ENCODE peak calls at places on chromosome X, in six cellular contexts. One of them, this sample, is unnamed.

GRCh38 chrX:108537005-108537404 is 97.4 kb downstream of the COL4A5 start:
- DNase-seq in natural killer cell: no peak
- DNase-seq in HepG2: peak; percentile 22
- DNase-seq in foreskin fibroblast: peak; percentile 14
- DNase-seq in A549: peak; percentile 47
- DNase-seq in endothelial cell: peak; percentile 24
- DNase-seq in this sample: no peak

GRCh38 chrX:129726307-129727111 is 12.3 kb upstream of the XPNPEP2 start:
- DNase-seq in natural killer cell: no peak
- DNase-seq in HepG2: peak; percentile 21
- DNase-seq in foreskin fibroblast: peak; percentile 43
- DNase-seq in A549: peak; percentile 63
- DNase-seq in endothelial cell: peak; percentile 69
- DNase-seq in this sample: peak; percentile 36

GRCh38 chrX:22760513-22761057 is 239.2 kb upstream of the DDX53 start:
- DNase-seq in natural killer cell: no peak
- DNase-seq in HepG2: no peak
- DNase-seq in foreskin fibroblast: no peak
- DNase-seq in A549: no peak
- DNase-seq in endothelial cell: no peak
- DNase-seq in this sample: no peak

GRCh38 chrX:111098874-111099273 is 2.9 kb downstream of the PAK3 start:
- DNase-seq in natural killer cell: peak; percentile 16
- DNase-seq in HepG2: peak; percentile 1
- DNase-seq in foreskin fibroblast: no peak
- DNase-seq in A549: peak; percentile 47
- DNase-seq in endothelial cell: peak; percentile 62
- DNase-seq in this sample: peak; percentile 73

GRCh38 chrX:109936114-109936513 is 66.8 kb upstream of the TMEM164 start:
- DNase-seq in natural killer cell: no peak
- DNase-seq in HepG2: no peak
- DNase-seq in foreskin fibroblast: peak; percentile 40
- DNase-seq in A549: no peak
- DNase-seq in endothelial cell: no peak
- DNase-seq in this sample: no peak

GRCh38 chrX:40300286-40300890 is 202.6 kb upstream of the BCOR start:
- DNase-seq in natural killer cell: no peak
- DNase-seq in HepG2: peak; percentile 3
- DNase-seq in foreskin fibroblast: no peak
- DNase-seq in A549: no peak
- DNase-seq in endothelial cell: no peak
- DNase-seq in this sample: no peak

GRCh38 chrX:83916525-83916924 is 55.6 kb downstream of the CYLC1 start:
- DNase-seq in natural killer cell: no peak
- DNase-seq in HepG2: no peak
- DNase-seq in foreskin fibroblast: no peak
- DNase-seq in A549: peak; percentile 8
- DNase-seq in endothelial cell: peak; percentile 24
- DNase-seq in this sample: no peak

GRCh38 chrX:133966199-133966598 is 19.2 kb downstream of the GPC3 start:
- DNase-seq in natural killer cell: no peak
- DNase-seq in HepG2: no peak
- DNase-seq in foreskin fibroblast: no peak
- DNase-seq in A549: no peak
- DNase-seq in endothelial cell: no peak
- DNase-seq in this sample: no peak

GRCh38 chrX:114717921-114718320 is 134.0 kb downstream of the HTR2C start:
- DNase-seq in natural killer cell: no peak
- DNase-seq in HepG2: no peak
- DNase-seq in foreskin fibroblast: no peak
- DNase-seq in A549: peak; percentile 2
- DNase-seq in endothelial cell: no peak
- DNase-seq in this sample: peak; percentile 17

DNA sequence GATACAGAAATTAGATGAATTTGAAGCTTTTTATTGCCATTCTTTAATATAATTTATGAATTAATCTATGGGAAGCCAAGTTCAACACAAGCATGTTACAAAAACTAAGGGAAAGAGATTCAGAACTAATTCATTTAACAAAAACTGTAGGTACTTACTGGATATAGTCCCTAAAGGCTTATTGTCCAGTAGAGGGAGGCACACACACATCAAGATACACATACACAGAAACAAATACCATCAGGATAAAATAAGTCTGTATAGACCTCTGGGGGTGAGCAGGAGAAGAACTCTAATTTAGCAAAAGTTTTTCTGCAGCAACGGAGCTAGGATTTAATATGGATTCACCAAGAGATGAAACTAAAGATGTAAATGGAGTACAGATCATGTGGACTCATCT is 83.0 kb upstream of the IL13RA1 start:
- DNase-seq in natural killer cell: no peak
- DNase-seq in HepG2: peak; percentile 54
- DNase-seq in foreskin fibroblast: peak; percentile 26
- DNase-seq in A549: peak; percentile 72
- DNase-seq in endothelial cell: no peak
- DNase-seq in this sample: no peak
- TF ChIP-seq CTCF in natural killer cell: no peak
- TF ChIP-seq CTCF in HepG2: peak; percentile 58
- TF ChIP-seq CTCF in foreskin fibroblast: no peak
- TF ChIP-seq CTCF in A549: peak; percentile 69
- TF ChIP-seq CTCF in endothelial cell: peak; percentile 23
- TF ChIP-seq CTCF in this sample: peak; percentile 47

DNA sequence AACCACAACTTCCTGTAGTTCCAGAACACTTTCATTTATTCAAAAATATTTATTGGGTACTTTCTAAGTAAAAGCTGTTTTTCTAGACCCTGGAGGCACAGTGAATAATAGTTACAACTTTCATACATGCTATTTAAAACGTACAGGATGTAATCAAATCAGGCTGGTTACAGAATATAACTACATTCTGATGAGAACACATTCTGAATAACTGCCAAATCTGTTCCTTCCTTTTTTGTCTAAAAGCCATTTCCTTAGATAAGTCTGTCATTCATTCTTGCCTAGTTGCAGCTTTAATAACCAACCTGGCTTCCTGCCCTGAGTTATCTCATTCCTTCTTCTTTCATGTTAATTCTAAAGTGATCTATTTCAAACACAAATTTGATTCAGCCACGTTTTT is 189.6 kb upstream of the ITM2A start:
- DNase-seq in natural killer cell: no peak
- DNase-seq in HepG2: no peak
- DNase-seq in foreskin fibroblast: no peak
- DNase-seq in A549: no peak
- DNase-seq in endothelial cell: no peak
- DNase-seq in this sample: no peak
- TF ChIP-seq CTCF in natural killer cell: no peak
- TF ChIP-seq CTCF in HepG2: no peak
- TF ChIP-seq CTCF in foreskin fibroblast: no peak
- TF ChIP-seq CTCF in A549: no peak
- TF ChIP-seq CTCF in endothelial cell: no peak
- TF ChIP-seq CTCF in this sample: no peak

DNA sequence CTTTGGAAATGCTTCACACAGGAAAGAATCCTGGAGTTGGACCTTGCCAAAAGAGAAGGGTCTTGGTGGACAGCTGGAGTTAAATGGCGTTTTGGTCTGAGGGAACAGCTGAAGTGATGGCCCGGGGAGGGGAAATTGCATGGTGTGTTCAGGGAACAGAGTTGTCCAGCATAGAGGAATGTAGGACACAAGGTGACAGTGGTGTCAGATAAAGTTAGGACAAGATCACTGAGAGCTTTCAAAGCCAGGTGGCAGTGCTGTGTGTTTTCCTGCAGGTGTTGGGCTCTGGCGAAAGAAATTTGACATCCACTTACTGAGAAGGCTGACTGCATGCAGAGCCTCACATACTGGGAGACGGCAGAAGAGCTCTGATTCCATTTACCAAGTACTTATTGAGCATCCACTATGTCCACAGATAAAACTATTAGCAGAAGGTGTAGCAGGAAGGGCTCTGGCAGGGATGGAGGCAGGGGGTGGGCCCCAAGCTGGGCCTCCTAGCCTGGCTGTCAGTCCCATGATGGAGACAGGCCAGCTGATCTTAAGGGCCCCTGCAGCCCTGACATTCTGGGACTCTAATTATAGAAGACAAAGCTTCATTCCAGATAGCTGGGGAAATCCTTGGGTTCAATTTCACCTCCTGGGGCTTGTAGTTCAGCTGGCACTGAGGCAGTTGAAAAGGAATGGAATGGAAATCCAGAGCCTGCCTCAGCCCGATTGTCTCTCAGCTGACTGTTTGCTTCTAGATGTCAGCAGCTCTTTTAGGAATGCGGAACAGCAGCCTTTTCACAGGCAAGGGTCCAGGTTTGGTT is 150.2 kb upstream of the MAMLD1 start:
- DNase-seq in natural killer cell: no peak
- DNase-seq in HepG2: no peak
- DNase-seq in foreskin fibroblast: no peak
- DNase-seq in A549: no peak
- DNase-seq in endothelial cell: peak; percentile 3
- DNase-seq in this sample: no peak
- TF ChIP-seq CTCF in natural killer cell: no peak
- TF ChIP-seq CTCF in HepG2: peak; percentile 40
- TF ChIP-seq CTCF in foreskin fibroblast: no peak
- TF ChIP-seq CTCF in A549: no peak
- TF ChIP-seq CTCF in endothelial cell: no peak
- TF ChIP-seq CTCF in this sample: no peak

GRCh38 chrX:107324493-107325310 is 118.3 kb downstream of the DNAAF6 start:
- DNase-seq in natural killer cell: no peak
- DNase-seq in HepG2: no peak
- DNase-seq in foreskin fibroblast: peak; percentile 0
- DNase-seq in A549: peak; percentile 41
- DNase-seq in endothelial cell: peak; percentile 76
- DNase-seq in this sample: peak; percentile 80
- TF ChIP-seq CTCF in natural killer cell: no peak
- TF ChIP-seq CTCF in HepG2: peak; percentile 22
- TF ChIP-seq CTCF in foreskin fibroblast: no peak
- TF ChIP-seq CTCF in A549: peak; percentile 47
- TF ChIP-seq CTCF in endothelial cell: no peak
- TF ChIP-seq CTCF in this sample: peak; percentile 38

GRCh38 chrX:56368962-56369361 is 136.8 kb downstream of the KLF8 start:
- DNase-seq in natural killer cell: no peak
- DNase-seq in HepG2: no peak
- DNase-seq in foreskin fibroblast: no peak
- DNase-seq in A549: no peak
- DNase-seq in endothelial cell: no peak
- DNase-seq in this sample: no peak

GRCh38 chrX:56366901-56367300 is 134.7 kb downstream of the KLF8 start:
- DNase-seq in natural killer cell: no peak
- DNase-seq in HepG2: no peak
- DNase-seq in foreskin fibroblast: no peak
- DNase-seq in A549: no peak
- DNase-seq in endothelial cell: no peak
- DNase-seq in this sample: no peak
- TF ChIP-seq CTCF in natural killer cell: no peak
- TF ChIP-seq CTCF in HepG2: no peak
- TF ChIP-seq CTCF in foreskin fibroblast: no peak
- TF ChIP-seq CTCF in A549: no peak
- TF ChIP-seq CTCF in endothelial cell: no peak
- TF ChIP-seq CTCF in this sample: no peak

GRCh38 chrX:53190363-53190960 is 34.5 kb downstream of the KDM5C start:
- DNase-seq in natural killer cell: no peak
- DNase-seq in HepG2: no peak
- DNase-seq in foreskin fibroblast: no peak
- DNase-seq in A549: no peak
- DNase-seq in endothelial cell: peak; percentile 9
- DNase-seq in this sample: no peak
- TF ChIP-seq CTCF in natural killer cell: no peak
- TF ChIP-seq CTCF in HepG2: peak; percentile 21
- TF ChIP-seq CTCF in foreskin fibroblast: no peak
- TF ChIP-seq CTCF in A549: peak; percentile 13
- TF ChIP-seq CTCF in endothelial cell: no peak
- TF ChIP-seq CTCF in this sample: no peak

DNA sequence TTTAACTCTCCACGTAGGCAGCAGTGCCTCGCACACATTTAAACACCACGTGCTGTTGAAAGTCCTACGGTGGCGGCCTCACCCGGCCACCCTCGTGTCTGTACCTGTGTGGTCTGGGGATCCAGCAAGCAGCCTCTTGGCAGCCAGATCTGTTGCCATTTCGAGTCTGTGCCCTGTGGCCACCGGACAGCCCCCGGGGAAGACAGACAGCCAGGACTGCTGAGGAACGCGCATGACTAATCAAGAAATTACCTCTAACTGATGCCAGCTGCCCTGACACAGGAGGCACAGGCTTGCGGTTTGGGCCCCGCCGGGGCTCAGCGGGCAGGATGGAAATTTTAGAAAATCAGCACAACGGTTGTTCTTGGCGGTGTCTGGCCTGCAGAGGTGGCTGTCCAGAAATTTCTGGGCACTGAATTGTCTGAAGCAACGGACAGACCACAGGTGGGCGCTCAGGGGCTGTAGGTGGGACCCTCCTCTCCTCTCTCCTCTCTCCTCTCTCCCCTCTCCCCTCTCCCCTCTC is 15.6 kb upstream of the ASMTL start:
- DNase-seq in natural killer cell: peak; percentile 73
- DNase-seq in HepG2: no peak
- DNase-seq in foreskin fibroblast: peak; percentile 44
- DNase-seq in A549: peak; percentile 52
- DNase-seq in endothelial cell: no peak
- DNase-seq in this sample: peak; percentile 4
- TF ChIP-seq CTCF in natural killer cell: no peak
- TF ChIP-seq CTCF in HepG2: peak; percentile 32
- TF ChIP-seq CTCF in foreskin fibroblast: no peak
- TF ChIP-seq CTCF in A549: no peak
- TF ChIP-seq CTCF in endothelial cell: no peak
- TF ChIP-seq CTCF in this sample: no peak

This sample was measured in progenitor cell of endocrine pancreas.